ENCODE peak calls at places on chromosomes 11 and 22, in four cellular contexts. W is KG1, U is ureter, D is cardiac fibroblast. S is an unnamed sample.

GRCh38 chr11:18309691-18310090 is 12.2 kb downstream of the HPS5 start:
- DNase-seq in W (no peak), U (no peak), D (no peak), S (no peak)

GRCh38 chr11:1153105-1153950 is 4.4 kb upstream of the MUC5AC start:
- DNase-seq in W (no peak), U (no peak), D (no peak), S (no peak)

GRCh38 chr11:60703374-60703773 is 4.0 kb downstream of the MS4A8 start:
- DNase-seq in W (no peak), U (no peak), D (no peak), S (no peak)

GRCh38 chr11:129249351-129249750 is 57.2 kb upstream of the ARHGAP32 start:
- DNase-seq in W (no peak), U (no peak), D (peak; percentile 73), S (peak; percentile 90)

GRCh38 chr11:1050581-1051355 is 14.2 kb upstream of the MUC6 start:
- DNase-seq in W (peak; percentile 15), U (peak; percentile 84), D (peak; percentile 67), S (peak; percentile 52)

GRCh38 chr22:50206599-50206998 is 5.8 kb downstream of the SELENOO start:
- DNase-seq in W (no peak), U (no peak), D (peak; percentile 55), S (peak; percentile 55)

GRCh38 chr11:114847599-114847998 is 169.3 kb downstream of the NXPE2 start:
- DNase-seq in W (no peak), U (no peak), D (no peak), S (no peak)

GRCh38 chr11:118295834-118296454 is 8.6 kb upstream of the CD3E start:
- DNase-seq in W (no peak), U (peak; percentile 55), D (peak; percentile 27), S (peak; percentile 14)

GRCh38 chr11:23727821-23728220 is 769.0 kb upstream of the LUZP2 start:
- DNase-seq in W (no peak), U (no peak), D (peak; percentile 17), S (peak; percentile 10)

GRCh38 chr11:67670316-67671210 is 3.9 kb downstream of the ALDH3B2 start:
- DNase-seq in W (no peak), U (peak; percentile 39), D (no peak), S (no peak)

GRCh38 chr11:101686514-101686913 is 102.7 kb upstream of the TRPC6 start:
- DNase-seq in W (no peak), U (peak; percentile 57), D (peak; percentile 33), S (no peak)

GRCh38 chr11:134725939-134726639 is 314.0 kb upstream of the B3GAT1 start:
- DNase-seq in W (no peak), U (peak; percentile 56), D (no peak), S (no peak)

GRCh38 chr11:131685906-131686305 is 315.5 kb downstream of the NTM start:
- DNase-seq in W (no peak), U (no peak), D (no peak), S (no peak)

GRCh38 chr22:23530766-23531282 is 49.3 kb downstream of the IGLL1 start:
- DNase-seq in W (no peak), U (no peak), D (no peak), S (no peak)

GRCh38 chr11:76623884-76624419 is 46.6 kb downstream of the LRRC32 start:
- DNase-seq in W (no peak), U (peak; percentile 38), D (no peak), S (no peak)

GRCh38 chr11:11567862-11568650 is 53.7 kb downstream of the GALNT18 start:
- DNase-seq in W (no peak), U (no peak), D (peak; percentile 4), S (peak; percentile 24)

GRCh38 chr11:103700605-103701004 is 335.8 kb upstream of the DDI1 start:
- DNase-seq in W (no peak), U (no peak), D (peak; percentile 85), S (peak; percentile 88)

GRCh38 chr11:69694781-69695180 is 9.0 kb downstream of the FGF19 start:
- DNase-seq in W (no peak), U (no peak), D (no peak), S (no peak)

GRCh38 chr11:29018631-29019030 is 910.4 kb downstream of the METTL15 start:
- DNase-seq in W (no peak), U (no peak), D (peak; percentile 92), S (peak; percentile 91)

GRCh38 chr11:57491371-57492061 is 24.0 kb downstream of the SLC43A1 start:
- DNase-seq in W (no peak), U (no peak), D (peak; percentile 52), S (no peak)

GRCh38 chr11:134515081-134515960 is 103.3 kb upstream of the B3GAT1 start:
- DNase-seq in W (no peak), U (peak; percentile 40), D (no peak), S (no peak)

GRCh38 chr22:30876925-30877553 is 91.5 kb downstream of the MORC2 start:
- DNase-seq in W (no peak), U (no peak), D (peak; percentile 88), S (peak; percentile 86)

GRCh38 chr22:19453718-19454117 is 6.2 kb upstream of the C22orf39 start:
- DNase-seq in W (no peak), U (no peak), D (no peak), S (no peak)

GRCh38 chr11:83069441-83070043 is 2.2 kb downstream of the RAB30 start:
- DNase-seq in W (no peak), U (no peak), D (no peak), S (no peak)

GRCh38 chr11:124900464-124900863 is 2.8 kb upstream of the ROBO4 start:
- DNase-seq in W (no peak), U (peak; percentile 39), D (peak; percentile 81), S (peak; percentile 88)

GRCh38 chr22:40637181-40638150 is 947 bp upstream of the MRTFA start:
- DNase-seq in W (peak; percentile 62), U (peak; percentile 53), D (no peak), S (no peak)

GRCh38 chr11:66555416-66555815 is 8.7 kb downstream of the ACTN3 start:
- DNase-seq in W (no peak), U (no peak), D (no peak), S (no peak)

GRCh38 chr11:779120-779954 is 2.0 kb upstream of the GATD1 start:
- DNase-seq in W (no peak), U (no peak), D (no peak), S (no peak)

S was measured in fibroblast of the aortic adventitia.